ENCODE peak calls at places on chromosomes 13 and 19, in nine cellular contexts. F is fibroblast of the aortic adventitia; K is ascending aorta; Q is neural crest cell; R is AG09319; B is esophagus squamous epithelium; W is gastrocnemius medialis; M is CD4-positive, alpha-beta T cell; L is cardiac muscle cell. T is an unnamed sample.

GRCh38 chr13:49833402-49833801 is 40.9 kb upstream of the KPNA3 start:
- DNase-seq in M (no peak), B (no peak), L (no peak), F (no peak), W (no peak), R (no peak), Q (no peak), K (no peak), T (no peak)

GRCh38 chr13:97353927-97354326 is 80.0 kb upstream of the RAP2A start:
- DNase-seq in R (no peak), K (no peak), W (no peak), B (no peak), Q (no peak), L (no peak), F (peak; percentile 30), M (no peak), T (no peak)

GRCh38 chr13:107421951-107422350 is 793.4 kb downstream of the LIG4 start:
- DNase-seq in Q (no peak), W (no peak), M (no peak), F (peak; percentile 15), K (no peak), B (no peak), L (no peak), R (no peak), T (no peak)

GRCh38 chr13:80337706-80338105 is 3.2 kb downstream of the SPRY2 start:
- DNase-seq in R (no peak), F (peak; percentile 56), Q (no peak), M (no peak), W (no peak), K (no peak), L (no peak), B (no peak), T (no peak)

GRCh38 chr13:85333511-85333910 is 465.7 kb downstream of the SLITRK6 start:
- DNase-seq in M (no peak), F (no peak), Q (no peak), L (no peak), R (no peak), W (no peak), K (no peak), B (no peak), T (no peak)

GRCh38 chr19:29505034-29505824 is 20.6 kb upstream of the VSTM2B start:
- DNase-seq in M (no peak), K (no peak), B (no peak), F (no peak), R (no peak), Q (no peak), W (no peak), L (no peak), T (peak; percentile 29)

GRCh38 chr13:45781553-45782326 is 69.8 kb downstream of the SIAH3 start:
- DNase-seq in K (no peak), R (no peak), M (no peak), Q (no peak), B (no peak), W (no peak), L (no peak), F (peak; percentile 22), T (no peak)

GRCh38 chr13:29484236-29484635 is 111.3 kb downstream of the SLC7A1 start:
- DNase-seq in M (no peak), L (peak; percentile 90), W (no peak), R (no peak), Q (no peak), F (no peak), K (peak; percentile 34), B (no peak), T (no peak)

GRCh38 chr13:76489299-76489698 is 396.9 kb downstream of the KCTD12 start:
- DNase-seq in F (no peak), K (no peak), W (no peak), B (no peak), R (no peak), Q (no peak), M (no peak), L (no peak), T (no peak)

GRCh38 chr13:109869312-109870237 is 83.2 kb upstream of the IRS2 start:
- DNase-seq in K (peak; percentile 85), M (peak; percentile 2), W (no peak), L (no peak), Q (no peak), R (peak; percentile 31), F (peak; percentile 64), B (no peak), T (peak; percentile 9)

GRCh38 chr19:1082165-1082927 is 12.8 kb downstream of the POLR2E start:
- DNase-seq in M (peak; percentile 86), R (no peak), Q (peak; percentile 68), W (peak; percentile 50), L (peak; percentile 91), B (no peak), F (peak; percentile 20), K (no peak), T (peak; percentile 94)

GRCh38 chr19:51681286-51681956 is 11.7 kb upstream of the SPACA6 start:
- DNase-seq in M (no peak), R (no peak), L (peak; percentile 9), Q (no peak), B (no peak), F (no peak), K (no peak), W (no peak), T (no peak)

GRCh38 chr19:51686171-51686570 is 7.0 kb upstream of the SPACA6 start:
- DNase-seq in L (no peak), B (no peak), W (no peak), K (no peak), F (no peak), M (no peak), Q (no peak), R (no peak), T (no peak)

GRCh38 chr19:51676566-51677083 is 16.5 kb upstream of the SPACA6 start:
- DNase-seq in W (no peak), B (no peak), R (no peak), Q (no peak), F (no peak), M (peak; percentile 13), K (no peak), L (no peak), T (no peak)

DNA sequence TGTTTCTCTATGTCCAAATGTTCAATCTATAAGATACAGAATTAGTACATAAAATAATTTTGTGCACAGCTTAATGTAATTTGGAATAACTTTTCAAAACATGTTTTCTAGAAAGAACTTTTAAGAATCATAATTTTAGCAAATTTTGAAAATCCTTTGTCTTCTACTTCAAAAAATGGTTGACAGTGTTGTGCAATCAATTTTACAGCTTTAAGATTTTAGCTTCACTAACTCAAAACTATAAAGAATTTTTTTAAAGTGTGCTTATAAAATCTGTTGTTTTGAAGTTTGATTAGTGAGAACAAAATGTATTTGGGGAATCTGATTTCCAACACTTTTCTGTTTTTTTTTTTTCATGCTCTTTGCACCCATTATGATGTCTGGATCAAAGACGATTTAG is 12.7 kb upstream of the SPACA6 start:
- DNase-seq in L (no peak), M (no peak), Q (no peak), K (no peak), R (no peak), W (no peak), F (no peak), B (no peak), T (no peak)
- TF ChIP-seq CTCF in L (no peak), M (no peak), Q (no peak), K (no peak), R (no peak), W (no peak), F (no peak), B (no peak), T (no peak)

DNA sequence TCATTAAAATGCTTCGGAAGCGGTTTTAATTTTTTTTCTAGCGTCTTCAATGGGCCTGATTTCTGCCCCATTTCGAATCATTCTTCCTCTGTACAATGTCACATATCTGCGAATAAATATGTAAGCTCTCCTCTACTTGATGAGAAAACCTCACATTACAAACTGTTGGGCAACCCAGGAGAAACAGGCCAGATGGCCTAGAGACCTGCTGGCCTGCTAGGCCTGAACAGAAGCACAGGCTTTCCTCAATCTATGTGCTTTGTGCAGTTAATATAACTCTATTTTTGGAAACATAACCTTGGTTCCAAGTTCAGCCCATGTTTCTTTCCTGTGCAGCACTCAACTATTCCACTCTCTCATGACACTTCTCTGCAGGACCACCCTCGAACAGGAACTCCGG is 42.1 kb downstream of the DCLK1 start:
- DNase-seq in F (peak; percentile 57), W (no peak), L (no peak), K (no peak), Q (no peak), B (no peak), R (no peak), M (no peak), T (no peak)
- TF ChIP-seq CTCF in F (no peak), W (no peak), L (no peak), K (no peak), Q (no peak), B (no peak), R (no peak), M (no peak), T (no peak)

GRCh38 chr19:40501599-40501998 is 34.8 kb downstream of the SPTBN4 start:
- DNase-seq in M (no peak), R (no peak), B (no peak), F (no peak), Q (no peak), L (no peak), K (no peak), W (no peak), T (no peak)
- TF ChIP-seq CTCF in M (no peak), R (no peak), B (no peak), F (no peak), Q (no peak), L (no peak), K (no peak), W (no peak), T (no peak)

DNA sequence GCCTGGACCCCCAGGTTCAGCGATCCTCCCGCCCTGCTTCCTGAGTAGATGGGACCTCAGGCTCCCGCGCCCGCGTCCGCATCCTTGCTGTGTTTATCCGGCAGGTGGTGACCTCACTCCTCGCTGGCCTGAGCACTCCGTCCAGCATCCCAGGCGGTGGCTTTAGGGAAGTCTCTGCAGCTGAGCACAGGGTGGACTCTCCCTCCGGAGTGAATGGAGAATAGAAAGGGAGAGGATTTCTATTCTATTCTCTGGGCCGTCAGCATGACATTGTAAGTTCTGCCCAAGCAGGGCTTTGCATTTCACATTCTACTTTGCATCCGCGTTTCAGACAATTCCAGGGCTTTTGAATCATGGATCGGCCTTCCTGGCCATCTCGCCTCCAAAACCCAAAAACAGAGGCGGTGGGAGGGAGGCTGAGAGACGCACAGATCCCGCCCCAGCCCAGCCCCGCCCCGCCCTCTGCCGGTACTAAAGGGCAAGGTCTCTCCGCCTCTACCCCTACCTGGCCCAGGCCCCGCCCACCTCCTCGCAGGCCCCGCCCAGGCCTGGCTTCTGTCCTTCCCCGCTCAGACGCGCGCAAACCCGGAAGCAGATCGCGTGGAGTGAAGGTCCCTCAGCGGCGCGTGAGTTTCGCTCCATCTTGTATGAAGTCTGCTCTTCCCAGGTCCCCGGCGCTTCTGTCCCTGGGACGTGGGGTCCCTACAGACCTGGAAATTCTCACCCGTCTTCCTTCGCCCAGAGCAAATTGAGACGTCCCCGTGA is at the start of gene ZNF525:
- DNase-seq in L (peak; percentile 87), R (peak; percentile 20), B (peak; percentile 59), F (peak; percentile 71), M (peak; percentile 97), Q (peak; percentile 72), K (peak; percentile 94), W (peak; percentile 57), T (peak; percentile 96)
- TF ChIP-seq CTCF in L (no peak), R (no peak), B (peak; percentile 16), F (peak; percentile 25), M (peak; percentile 55), Q (peak; percentile 48), K (no peak), W (no peak), T (peak; percentile 24)

GRCh38 chr13:102597029-102598015 is 536 bp downstream of the TPP2 start:
- DNase-seq in Q (peak; percentile 17), K (peak; percentile 68), R (peak; percentile 18), F (peak; percentile 29), B (no peak), L (peak; percentile 22), W (no peak), M (peak; percentile 5), T (peak; percentile 50)
- TF ChIP-seq CTCF in Q (no peak), K (no peak), R (no peak), F (no peak), B (no peak), L (no peak), W (no peak), M (no peak), T (no peak)